ENCODE peak calls at places on chromosomes 16 and 17, in eight cellular contexts. Q, P, T, B, U, R, H and D are unnamed samples.

GRCh38 chr17:80168371-80168770 is 1.5 kb upstream of the CARD14 start:
- DNase-seq in Q (no peak), R (no peak), T (no peak), U (no peak), P (no peak), H (no peak), B (no peak), D (no peak)

GRCh38 chr16:13113786-13114185 is 212.4 kb downstream of the SHISA9 start:
- DNase-seq in R (no peak), Q (no peak), B (no peak), H (no peak), T (no peak), U (no peak), P (no peak), D (peak)

GRCh38 chr17:77831497-77832179 is 126.9 kb upstream of the TNRC6C start:
- DNase-seq in T (no peak), P (no peak), R (peak), U (no peak), Q (peak), B (no peak), H (peak), D (peak)

GRCh38 chr17:17824780-17825614 is 11.8 kb downstream of the SREBF1 start:
- DNase-seq in Q (peak), B (no peak), H (no peak), U (no peak), R (no peak), T (no peak), P (no peak), D (no peak)

GRCh38 chr16:81429045-81429521 is 15.5 kb upstream of the CMIP start:
- DNase-seq in H (peak), U (no peak), B (no peak), P (no peak), R (peak), T (no peak), Q (peak), D (peak)

GRCh38 chr17:11948791-11949190 is 48.5 kb downstream of the ZNF18 start:
- DNase-seq in T (no peak), U (no peak), Q (peak), B (no peak), P (peak), H (peak), R (no peak), D (peak)

GRCh38 chr17:427891-428290 is 75.3 kb upstream of the RPH3AL start:
- DNase-seq in R (no peak), B (no peak), H (no peak), T (no peak), U (no peak), Q (no peak), P (no peak), D (no peak)

GRCh38 chr16:17470002-17470870 is 524 bp downstream of the XYLT1 start:
- DNase-seq in Q (peak), T (no peak), H (no peak), R (no peak), B (no peak), P (no peak), U (no peak), D (no peak)

GRCh38 chr16:81639931-81640680 is 139.0 kb upstream of the PLCG2 start:
- DNase-seq in U (no peak), R (no peak), P (no peak), T (no peak), Q (no peak), H (no peak), B (no peak), D (no peak)

GRCh38 chr16:53581784-53582183 is 78.8 kb upstream of the AKTIP start:
- DNase-seq in U (no peak), T (no peak), R (no peak), P (no peak), B (no peak), Q (no peak), H (no peak), D (no peak)

GRCh38 chr17:72120878-72121163 is at the start of gene SOX9:
- DNase-seq in R (peak), B (no peak), H (peak), P (peak), Q (peak), U (no peak), T (no peak), D (peak)

GRCh38 chr16:87235810-87236515 is 81.2 kb downstream of the C16orf95 start:
- DNase-seq in Q (no peak), U (no peak), T (no peak), R (no peak), B (no peak), P (no peak), H (no peak), D (no peak)

GRCh38 chr17:69874220-69874670 is 200.8 kb upstream of the KCNJ16 start:
- DNase-seq in U (no peak), T (no peak), R (no peak), Q (peak), B (no peak), H (peak), P (no peak), D (peak)

GRCh38 chr16:12157510-12158093 is 181.1 kb downstream of the SNX29 start:
- DNase-seq in U (no peak), R (no peak), P (no peak), Q (peak), B (no peak), H (peak), T (no peak), D (peak)

GRCh38 chr17:77140878-77141767 is at the start of gene SEC14L1:
- DNase-seq in H (peak), R (peak), P (no peak), Q (no peak), B (peak), U (no peak), T (no peak), D (peak)

GRCh38 chr17:50213026-50214015 is 11.9 kb upstream of the COL1A1 start:
- DNase-seq in R (no peak), Q (no peak), P (no peak), T (no peak), B (no peak), H (no peak), U (peak), D (peak)

GRCh38 chr17:67639555-67639954 is 78.2 kb upstream of the NOL11 start:
- DNase-seq in T (no peak), R (no peak), Q (no peak), P (no peak), B (no peak), U (no peak), H (no peak), D (no peak)

GRCh38 chr17:4293572-4293971 is 29.8 kb upstream of the ANKFY1 start:
- DNase-seq in T (no peak), P (no peak), Q (no peak), B (no peak), R (no peak), H (no peak), U (no peak), D (no peak)

GRCh38 chr17:29393451-29393850 is 3.3 kb downstream of the TAOK1 start:
- DNase-seq in T (no peak), Q (peak), R (no peak), B (no peak), U (no peak), P (no peak), H (no peak), D (no peak)

GRCh38 chr17:82560802-82561428 is 41.4 kb downstream of the FOXK2 start:
- DNase-seq in P (no peak), B (no peak), U (no peak), R (no peak), T (no peak), H (peak), Q (no peak), D (no peak)

GRCh38 chr16:23268561-23268960 is 33.5 kb upstream of the SCNN1B start:
- DNase-seq in Q (no peak), T (no peak), U (no peak), R (no peak), B (no peak), H (no peak), P (no peak), D (no peak)

GRCh38 chr17:44279586-44280344 is 11.8 kb upstream of the SLC4A1 start:
- DNase-seq in P (peak), U (peak), Q (peak), H (peak), B (no peak), R (peak), T (no peak), D (peak)

GRCh38 chr16:70476272-70477020 is 22.1 kb downstream of the FCSK start:
- DNase-seq in Q (peak), R (no peak), B (no peak), T (peak), U (peak), H (peak), P (no peak), D (peak)

GRCh38 chr17:57135748-57136342 is 50.8 kb downstream of the AKAP1 start:
- DNase-seq in H (no peak), P (no peak), R (no peak), U (no peak), T (no peak), Q (no peak), B (no peak), D (no peak)

GRCh38 chr17:34252138-34252889 is 2.8 kb upstream of the CCL2 start:
- DNase-seq in P (peak), Q (peak), B (no peak), T (no peak), H (no peak), R (peak), U (no peak), D (peak)

GRCh38 chr16:31382485-31383161 is 10.5 kb upstream of the ITGAD start:
- DNase-seq in B (peak), P (peak), U (peak), H (peak), R (peak), Q (peak), T (peak), D (peak)

GRCh38 chr17:14744716-14745115 is 443.8 kb downstream of the HS3ST3B1 start:
- DNase-seq in H (peak), T (no peak), P (no peak), U (no peak), R (no peak), B (no peak), Q (peak), D (no peak)

GRCh38 chr16:27779719-27780161 is 229.8 kb downstream of the KATNIP start:
- DNase-seq in U (no peak), R (no peak), H (no peak), Q (peak), T (no peak), B (no peak), P (peak), D (no peak)

GRCh38 chr16:54936979-54937672 is 6.5 kb downstream of the IRX5 start:
- DNase-seq in R (no peak), H (no peak), T (no peak), B (no peak), P (no peak), U (no peak), Q (peak), D (peak)

GRCh38 chr16:68732068-68732680 is 4.9 kb upstream of the CDH1 start:
- DNase-seq in P (no peak), T (no peak), Q (no peak), H (peak), U (no peak), B (no peak), R (no peak), D (peak)

GRCh38 chr17:14940946-14941280 is 324.2 kb downstream of the PMP22 start:
- DNase-seq in T (no peak), B (no peak), R (no peak), U (no peak), Q (no peak), H (peak), P (no peak), D (peak)

GRCh38 chr17:9824094-9824493 is 1.6 kb upstream of the GLP2R start:
- DNase-seq in H (no peak), R (no peak), B (no peak), U (no peak), T (no peak), P (no peak), Q (no peak), D (no peak)

GRCh38 chr16:86070971-86071370 is 172.0 kb downstream of the IRF8 start:
- DNase-seq in R (no peak), U (no peak), Q (no peak), B (no peak), P (no peak), T (no peak), H (no peak), D (no peak)

GRCh38 chr17:6753006-6753445 is 2.8 kb upstream of the XAF1 start:
- DNase-seq in P (peak), B (peak), H (peak), T (no peak), U (peak), R (peak), Q (peak), D (peak)

GRCh38 chr16:46853713-46854443 is 22.9 kb upstream of the C16orf87 start:
- DNase-seq in Q (peak), U (peak), T (peak), H (peak), P (peak), B (peak), R (peak), D (peak)